ENCODE peak calls at places on chromosomes 1 and 21, in nine cellular contexts. O is colonic mucosa, V is spleen, Q is epithelial cell of esophagus, W is upper lobe of right lung, P is SJSA1, R is choroid plexus epithelial cell, N is stomach, L is A549. A is an unnamed sample.

GRCh38 chr1:3660704-3661103 is 8.4 kb downstream of the TP73 start:
- DNase-seq in O (no peak), V (no peak), Q (no peak), W (no peak), P (no peak), R (no peak), N (no peak), L (no peak), A (no peak)

GRCh38 chr1:115251856-115252255 is 86.2 kb downstream of the NGF start:
- DNase-seq in O (no peak), V (no peak), Q (peak), W (no peak), P (peak), R (peak), N (no peak), L (no peak), A (peak)

GRCh38 chr1:47661065-47661464 is 223.2 kb downstream of the FOXD2 start:
- DNase-seq in O (no peak), V (peak), Q (no peak), W (peak), P (peak), R (no peak), N (peak), L (no peak), A (no peak)

GRCh38 chr1:107076846-107077245 is 20.4 kb downstream of the PRMT6 start:
- DNase-seq in O (no peak), V (no peak), Q (peak), W (no peak), P (no peak), R (peak), N (no peak), L (no peak), A (peak)

GRCh38 chr1:199490804-199491527 is 536.5 kb upstream of the NR5A2 start:
- DNase-seq in O (no peak), V (no peak), Q (peak), W (no peak), P (no peak), R (peak), N (no peak), L (no peak), A (peak)

GRCh38 chr1:68196676-68197075 is 35.6 kb downstream of the WLS start:
- DNase-seq in O (no peak), V (no peak), Q (no peak), W (no peak), P (no peak), R (no peak), N (no peak), L (no peak), A (no peak)

GRCh38 chr1:232694475-232694874 is 64.5 kb upstream of the SIPA1L2 start:
- DNase-seq in O (no peak), V (no peak), Q (no peak), W (no peak), P (no peak), R (no peak), N (no peak), L (no peak), A (no peak)

GRCh38 chr1:21139601-21140000 is 37.1 kb downstream of the EIF4G3 start:
- DNase-seq in O (no peak), V (no peak), Q (no peak), W (no peak), P (no peak), R (peak), N (no peak), L (no peak), A (no peak)

GRCh38 chr1:180909462-180909976 is 3.2 kb upstream of the KIAA1614 start:
- DNase-seq in O (no peak), V (no peak), Q (no peak), W (no peak), P (peak), R (no peak), N (no peak), L (no peak), A (peak)

GRCh38 chr1:86582161-86582560 is 35.3 kb downstream of the CLCA4 start:
- DNase-seq in O (peak), V (no peak), Q (no peak), W (no peak), P (no peak), R (no peak), N (no peak), L (no peak), A (peak)

GRCh38 chr1:17885663-17886062 is 130.5 kb downstream of the ACTL8 start:
- DNase-seq in O (no peak), V (peak), Q (no peak), W (peak), P (no peak), R (no peak), N (no peak), L (no peak), A (no peak)

GRCh38 chr1:110605901-110606783 is at the start of gene KCNA2:
- DNase-seq in O (no peak), V (peak), Q (no peak), W (peak), P (no peak), R (peak), N (peak), L (no peak), A (no peak)

GRCh38 chr1:101101362-101101761 is 75.8 kb upstream of the DPH5 start:
- DNase-seq in O (no peak), V (no peak), Q (peak), W (no peak), P (no peak), R (peak), N (no peak), L (no peak), A (no peak)

GRCh38 chr1:53430256-53430655 is 28.9 kb upstream of the DMRTB1 start:
- DNase-seq in O (no peak), V (no peak), Q (no peak), W (no peak), P (no peak), R (peak), N (no peak), L (no peak), A (no peak)

GRCh38 chr1:201032408-201032807 is 8.9 kb upstream of the KIF21B start:
- DNase-seq in O (no peak), V (no peak), Q (no peak), W (no peak), P (no peak), R (no peak), N (no peak), L (no peak), A (no peak)

GRCh38 chr1:103489881-103490280 is 35.6 kb upstream of the RNPC3 start:
- DNase-seq in O (no peak), V (no peak), Q (peak), W (no peak), P (no peak), R (peak), N (no peak), L (peak), A (peak)

GRCh38 chr1:162690672-162691434 is 58.6 kb downstream of the DDR2 start:
- DNase-seq in O (no peak), V (no peak), Q (peak), W (no peak), P (peak), R (peak), N (no peak), L (peak), A (no peak)

GRCh38 chr1:38744452-38745350 is 114.9 kb downstream of the RRAGC start:
- DNase-seq in O (no peak), V (no peak), Q (no peak), W (no peak), P (no peak), R (no peak), N (no peak), L (no peak), A (no peak)

GRCh38 chr1:150150511-150151021 is 850 bp downstream of the PLEKHO1 start:
- DNase-seq in O (no peak), V (peak), Q (no peak), W (peak), P (no peak), R (no peak), N (no peak), L (no peak), A (no peak)

GRCh38 chr1:23799570-23800395 is 771 bp downstream of the GALE start:
- DNase-seq in O (peak), V (peak), Q (peak), W (peak), P (peak), R (peak), N (peak), L (peak), A (peak)

GRCh38 chr1:96306809-96307208 is 414.8 kb upstream of the PTBP2 start:
- DNase-seq in O (no peak), V (no peak), Q (peak), W (no peak), P (no peak), R (peak), N (no peak), L (no peak), A (no peak)

GRCh38 chr1:203564024-203564423 is 62.6 kb upstream of the ATP2B4 start:
- DNase-seq in O (no peak), V (no peak), Q (no peak), W (no peak), P (no peak), R (peak), N (no peak), L (no peak), A (no peak)

GRCh38 chr1:208799186-208799585 is 555.0 kb upstream of the PLXNA2 start:
- DNase-seq in O (no peak), V (no peak), Q (peak), W (no peak), P (no peak), R (no peak), N (no peak), L (no peak), A (no peak)

GRCh38 chr1:1543706-1544099 is 3.3 kb upstream of the TMEM240 start:
- DNase-seq in O (no peak), V (no peak), Q (no peak), W (no peak), P (no peak), R (no peak), N (peak), L (no peak), A (no peak)

GRCh38 chr1:200279810-200280411 is 129.9 kb downstream of the ZNF281 start:
- DNase-seq in O (peak), V (no peak), Q (peak), W (no peak), P (peak), R (peak), N (peak), L (peak), A (no peak)

GRCh38 chr1:96424882-96425281 is 296.7 kb upstream of the PTBP2 start:
- DNase-seq in O (no peak), V (no peak), Q (no peak), W (no peak), P (no peak), R (peak), N (no peak), L (no peak), A (no peak)

GRCh38 chr1:9086060-9086459 is 16.6 kb upstream of the SLC2A5 start:
- DNase-seq in O (no peak), V (no peak), Q (peak), W (no peak), P (no peak), R (no peak), N (no peak), L (no peak), A (no peak)

GRCh38 chr1:201769966-201770365 is 59.0 kb upstream of the IPO9 start:
- DNase-seq in O (no peak), V (no peak), Q (no peak), W (no peak), P (no peak), R (peak), N (no peak), L (no peak), A (no peak)

GRCh38 chr1:32894019-32894600 is 7.1 kb downstream of the TMEM54 start:
- DNase-seq in O (no peak), V (peak), Q (no peak), W (peak), P (no peak), R (no peak), N (no peak), L (no peak), A (no peak)

GRCh38 chr1:114116086-114116485 is 37.6 kb downstream of the SYT6 start:
- DNase-seq in O (no peak), V (no peak), Q (peak), W (no peak), P (no peak), R (no peak), N (no peak), L (no peak), A (no peak)

GRCh38 chr1:29390491-29391361 is 154.4 kb downstream of the PTPRU start:
- DNase-seq in O (peak), V (no peak), Q (no peak), W (no peak), P (peak), R (peak), N (no peak), L (no peak), A (no peak)

GRCh38 chr1:209191242-209191626 is 392.3 kb upstream of the CAMK1G start:
- DNase-seq in O (no peak), V (no peak), Q (no peak), W (no peak), P (no peak), R (no peak), N (no peak), L (no peak), A (no peak)

GRCh38 chr1:176504848-176505553 is 42.0 kb downstream of the PAPPA2 start:
- DNase-seq in O (no peak), V (no peak), Q (no peak), W (no peak), P (no peak), R (no peak), N (no peak), L (no peak), A (no peak)

DNA sequence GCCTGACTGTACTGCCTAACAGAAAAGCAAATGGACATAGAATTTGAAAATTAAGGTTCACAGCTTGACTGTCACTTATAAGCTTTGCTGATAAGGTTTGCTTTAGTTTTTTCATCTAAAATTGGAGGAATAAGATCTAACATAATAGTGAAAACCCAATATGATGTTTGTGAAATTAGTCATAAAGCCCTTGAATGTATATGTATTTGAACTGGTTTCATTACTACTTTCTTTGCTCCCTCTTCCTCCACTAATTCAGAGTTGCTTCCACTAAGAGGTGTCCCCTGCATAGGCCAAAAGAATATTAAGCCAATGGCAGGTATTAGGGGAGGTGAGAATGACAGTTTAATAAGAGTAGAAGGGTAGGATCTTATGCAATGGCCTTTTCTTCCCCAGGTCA is 10.5 kb downstream of the PRPF38A start:
- DNase-seq in O (no peak), V (no peak), Q (no peak), W (no peak), P (no peak), R (no peak), N (no peak), L (no peak), A (no peak)
- H3K4me3 ChIP-seq in O (no peak), V (no peak), Q (no peak), W (no peak), P (no peak), R (no peak), N (no peak), L (no peak), A (no peak)

DNA sequence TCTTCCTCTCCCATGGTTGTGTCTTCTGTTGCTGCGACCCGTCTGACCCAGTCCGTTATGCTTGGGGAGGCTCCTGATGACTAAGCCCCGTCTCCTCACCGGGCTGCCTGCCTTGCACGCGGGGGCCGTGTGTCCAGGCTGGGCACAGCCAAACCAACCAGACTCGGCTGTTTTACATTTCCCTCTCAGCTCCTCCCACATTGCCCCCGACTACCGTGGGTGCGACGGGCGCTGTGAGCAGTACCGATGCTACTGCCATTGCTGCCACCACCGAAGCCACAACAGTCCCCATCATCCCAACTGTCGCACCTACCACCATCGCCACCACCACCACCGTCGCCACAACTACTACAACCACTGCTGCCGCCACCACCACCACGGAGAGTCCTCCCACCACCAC is 46.0 kb upstream of the CNTN2 start:
- DNase-seq in O (no peak), V (no peak), Q (no peak), W (no peak), P (no peak), R (no peak), N (no peak), L (no peak), A (no peak)
- H3K4me3 ChIP-seq in O (no peak), V (no peak), Q (no peak), W (no peak), P (no peak), R (no peak), N (no peak), L (no peak), A (no peak)

DNA sequence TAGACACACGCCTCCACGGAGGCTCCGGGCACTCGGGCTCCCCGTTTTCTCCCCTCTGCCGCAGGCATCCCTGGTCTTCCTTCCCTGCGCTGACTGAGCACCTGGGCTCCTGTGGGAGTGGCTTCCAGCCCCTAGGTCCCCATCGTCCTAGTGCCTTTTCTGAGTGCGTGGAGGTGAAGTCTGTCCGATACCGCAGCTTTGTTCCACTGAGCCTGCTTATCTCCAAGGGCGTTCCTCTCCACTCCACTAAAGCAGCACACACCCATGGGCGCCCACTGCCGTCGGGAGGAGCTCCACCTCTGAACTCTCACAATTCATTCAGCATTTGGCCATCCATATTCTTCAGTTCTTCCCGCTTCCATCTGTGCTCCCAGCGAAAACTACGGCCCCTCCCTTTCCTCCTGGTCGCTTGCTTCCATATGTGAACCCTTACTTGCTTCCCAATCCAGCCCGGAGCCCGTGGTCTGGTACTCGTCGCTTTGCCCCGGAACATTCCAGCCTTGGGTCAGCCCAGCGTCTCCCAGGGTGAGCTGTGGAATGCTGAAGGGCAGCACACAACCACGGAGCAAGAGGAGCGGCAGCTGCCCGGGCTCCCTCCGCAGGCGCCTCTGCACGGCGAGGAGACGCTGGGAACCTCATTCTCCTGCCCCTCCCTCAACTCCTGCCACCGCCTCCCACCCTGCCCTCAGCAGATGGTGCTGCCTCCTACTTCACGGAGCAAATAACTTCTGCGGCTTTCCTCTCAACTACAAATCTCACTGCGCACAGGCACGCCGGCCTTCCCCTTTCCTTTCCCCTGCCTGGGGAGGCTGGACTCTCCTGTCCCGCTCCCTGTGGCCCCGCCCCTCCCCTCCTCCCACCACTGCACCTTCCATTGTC is 27.5 kb downstream of the ATP8B2 start:
- DNase-seq in O (peak), V (peak), Q (peak), W (peak), P (peak), R (peak), N (peak), L (no peak), A (no peak)
- H3K4me3 ChIP-seq in O (peak), V (peak), Q (peak), W (peak), P (peak), R (peak), N (peak), L (no peak), A (peak)

DNA sequence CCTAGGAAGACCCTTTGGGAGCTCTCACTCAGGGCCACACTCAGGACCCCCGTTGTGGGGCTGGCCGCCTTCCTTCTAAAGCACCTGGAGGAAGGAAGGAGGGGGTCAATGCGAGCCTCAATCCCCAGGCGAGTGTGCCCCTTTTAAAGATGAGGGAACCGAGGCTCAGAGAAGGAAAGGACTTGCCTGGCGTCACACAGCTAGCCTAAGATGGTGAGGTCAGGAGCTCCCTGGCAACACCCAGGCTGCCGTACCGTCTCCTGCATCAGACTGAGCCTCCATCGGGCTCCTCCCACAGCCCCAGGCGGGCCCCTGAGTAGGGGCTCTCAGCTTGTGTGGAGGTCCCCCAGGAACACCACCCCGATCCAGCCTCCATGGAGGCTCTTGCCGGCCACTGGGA is 574 bp upstream of the AIRE start:
- DNase-seq in O (no peak), V (peak), Q (no peak), W (no peak), P (no peak), R (no peak), N (no peak), L (no peak), A (no peak)
- H3K4me3 ChIP-seq in O (no peak), V (no peak), Q (no peak), W (no peak), P (no peak), R (no peak), N (no peak), L (no peak), A (no peak)

GRCh38 chr1:240478536-240478935 is 133.4 kb downstream of the GREM2 start:
- DNase-seq in O (no peak), V (no peak), Q (no peak), W (no peak), P (peak), R (no peak), N (no peak), L (no peak), A (no peak)

GRCh38 chr1:240468616-240469015 is 143.3 kb downstream of the GREM2 start:
- DNase-seq in O (no peak), V (no peak), Q (no peak), W (no peak), P (no peak), R (no peak), N (no peak), L (no peak), A (no peak)

GRCh38 chr1:240475832-240476231 is 136.1 kb downstream of the GREM2 start:
- DNase-seq in O (no peak), V (no peak), Q (no peak), W (no peak), P (no peak), R (no peak), N (no peak), L (no peak), A (no peak)

GRCh38 chr1:240474133-240474614 is 137.8 kb downstream of the GREM2 start:
- DNase-seq in O (no peak), V (no peak), Q (peak), W (no peak), P (no peak), R (peak), N (no peak), L (no peak), A (no peak)
- H3K4me3 ChIP-seq in O (no peak), V (no peak), Q (no peak), W (no peak), P (no peak), R (no peak), N (no peak), L (no peak), A (no peak)

GRCh38 chr1:220893701-220894024 is 14.4 kb downstream of the HLX start:
- DNase-seq in O (no peak), V (no peak), Q (no peak), W (no peak), P (no peak), R (no peak), N (no peak), L (no peak), A (no peak)

GRCh38 chr1:220894025-220894923 is 15.0 kb downstream of the HLX start:
- DNase-seq in O (no peak), V (peak), Q (no peak), W (no peak), P (no peak), R (no peak), N (no peak), L (no peak), A (no peak)

GRCh38 chr1:220895412-220895946 is 16.2 kb downstream of the HLX start:
- DNase-seq in O (no peak), V (no peak), Q (no peak), W (no peak), P (no peak), R (no peak), N (no peak), L (no peak), A (no peak)

GRCh38 chr1:220896088-220896487 is 16.8 kb downstream of the HLX start:
- DNase-seq in O (no peak), V (no peak), Q (no peak), W (no peak), P (no peak), R (no peak), N (no peak), L (no peak), A (no peak)

GRCh38 chr1:220894924-220895256 is 15.6 kb downstream of the HLX start:
- DNase-seq in O (no peak), V (no peak), Q (no peak), W (no peak), P (no peak), R (no peak), N (no peak), L (no peak), A (no peak)
- H3K4me3 ChIP-seq in O (no peak), V (no peak), Q (no peak), W (no peak), P (no peak), R (no peak), N (peak), L (no peak), A (no peak)